ENCODE peak calls at places on chromosomes 4 and X, in nine cellular contexts. One of them, this sample, is unnamed.

GRCh38 chr4:135365065-135365464 is 1163.5 kb upstream of the PABPC4L start:
- DNase-seq in stimulated activated CD8-positive, alpha-beta memory T cell treated with anti-CD3 and anti-CD28 coated beads, Interleukin-4, amount 100 ng/mL, for 4 hours: no peak
- DNase-seq in AG09309: no peak
- DNase-seq in AG08396: peak; percentile 3
- DNase-seq in stromal cell of bone marrow: no peak
- DNase-seq in upper lobe of right lung: no peak
- DNase-seq in fibroblast of the conjunctiva: no peak
- DNase-seq in WTC11: no peak
- DNase-seq in NCI-H1417: no peak
- DNase-seq in this sample: no peak

GRCh38 chr4:185839204-185839712 is 27.3 kb upstream of the SORBS2 start:
- DNase-seq in stimulated activated CD8-positive, alpha-beta memory T cell treated with anti-CD3 and anti-CD28 coated beads, Interleukin-4, amount 100 ng/mL, for 4 hours: no peak
- DNase-seq in AG09309: peak; percentile 81
- DNase-seq in AG08396: peak; percentile 79
- DNase-seq in stromal cell of bone marrow: peak; percentile 91
- DNase-seq in upper lobe of right lung: no peak
- DNase-seq in fibroblast of the conjunctiva: peak; percentile 95
- DNase-seq in WTC11: peak; percentile 72
- DNase-seq in NCI-H1417: no peak
- DNase-seq in this sample: peak; percentile 90

GRCh38 chr4:95660719-95661118 is 111.9 kb upstream of the UNC5C start:
- DNase-seq in stimulated activated CD8-positive, alpha-beta memory T cell treated with anti-CD3 and anti-CD28 coated beads, Interleukin-4, amount 100 ng/mL, for 4 hours: no peak
- DNase-seq in AG09309: no peak
- DNase-seq in AG08396: no peak
- DNase-seq in stromal cell of bone marrow: no peak
- DNase-seq in upper lobe of right lung: no peak
- DNase-seq in fibroblast of the conjunctiva: no peak
- DNase-seq in WTC11: no peak
- DNase-seq in NCI-H1417: no peak
- DNase-seq in this sample: no peak

GRCh38 chr4:69984030-69984443 is 11.7 kb upstream of the STATH start:
- DNase-seq in stimulated activated CD8-positive, alpha-beta memory T cell treated with anti-CD3 and anti-CD28 coated beads, Interleukin-4, amount 100 ng/mL, for 4 hours: no peak
- DNase-seq in AG09309: no peak
- DNase-seq in AG08396: no peak
- DNase-seq in stromal cell of bone marrow: no peak
- DNase-seq in upper lobe of right lung: no peak
- DNase-seq in fibroblast of the conjunctiva: peak; percentile 12
- DNase-seq in WTC11: no peak
- DNase-seq in NCI-H1417: peak; percentile 15
- DNase-seq in this sample: no peak

GRCh38 chr4:7462509-7462971 is 27.8 kb upstream of the PSAPL1 start:
- DNase-seq in stimulated activated CD8-positive, alpha-beta memory T cell treated with anti-CD3 and anti-CD28 coated beads, Interleukin-4, amount 100 ng/mL, for 4 hours: no peak
- DNase-seq in AG09309: no peak
- DNase-seq in AG08396: no peak
- DNase-seq in stromal cell of bone marrow: peak; percentile 2
- DNase-seq in upper lobe of right lung: no peak
- DNase-seq in fibroblast of the conjunctiva: no peak
- DNase-seq in WTC11: no peak
- DNase-seq in NCI-H1417: peak; percentile 73
- DNase-seq in this sample: peak; percentile 6

GRCh38 chr4:118994030-118994429 is 105.4 kb downstream of the SYNPO2 start:
- DNase-seq in stimulated activated CD8-positive, alpha-beta memory T cell treated with anti-CD3 and anti-CD28 coated beads, Interleukin-4, amount 100 ng/mL, for 4 hours: no peak
- DNase-seq in AG09309: no peak
- DNase-seq in AG08396: peak; percentile 71
- DNase-seq in stromal cell of bone marrow: no peak
- DNase-seq in upper lobe of right lung: no peak
- DNase-seq in fibroblast of the conjunctiva: no peak
- DNase-seq in WTC11: no peak
- DNase-seq in NCI-H1417: no peak
- DNase-seq in this sample: no peak

GRCh38 chrX:123489011-123489410 is 243.8 kb downstream of the THOC2 start:
- DNase-seq in stimulated activated CD8-positive, alpha-beta memory T cell treated with anti-CD3 and anti-CD28 coated beads, Interleukin-4, amount 100 ng/mL, for 4 hours: no peak
- DNase-seq in AG09309: no peak
- DNase-seq in AG08396: no peak
- DNase-seq in stromal cell of bone marrow: no peak
- DNase-seq in upper lobe of right lung: no peak
- DNase-seq in fibroblast of the conjunctiva: no peak
- DNase-seq in WTC11: no peak
- DNase-seq in NCI-H1417: no peak
- DNase-seq in this sample: peak; percentile 48

GRCh38 chr4:65535128-65535527 is 135.2 kb downstream of the EPHA5 start:
- DNase-seq in stimulated activated CD8-positive, alpha-beta memory T cell treated with anti-CD3 and anti-CD28 coated beads, Interleukin-4, amount 100 ng/mL, for 4 hours: no peak
- DNase-seq in AG09309: no peak
- DNase-seq in AG08396: no peak
- DNase-seq in stromal cell of bone marrow: no peak
- DNase-seq in upper lobe of right lung: no peak
- DNase-seq in fibroblast of the conjunctiva: no peak
- DNase-seq in WTC11: no peak
- DNase-seq in NCI-H1417: peak; percentile 8
- DNase-seq in this sample: no peak

GRCh38 chr4:82797048-82797590 is 1.5 kb downstream of the SCD5 start:
- DNase-seq in stimulated activated CD8-positive, alpha-beta memory T cell treated with anti-CD3 and anti-CD28 coated beads, Interleukin-4, amount 100 ng/mL, for 4 hours: no peak
- DNase-seq in AG09309: no peak
- DNase-seq in AG08396: no peak
- DNase-seq in stromal cell of bone marrow: no peak
- DNase-seq in upper lobe of right lung: no peak
- DNase-seq in fibroblast of the conjunctiva: no peak
- DNase-seq in WTC11: peak; percentile 40
- DNase-seq in NCI-H1417: peak; percentile 76
- DNase-seq in this sample: no peak

GRCh38 chrX:69951756-69952155 is 98.0 kb downstream of the AWAT2 start:
- DNase-seq in stimulated activated CD8-positive, alpha-beta memory T cell treated with anti-CD3 and anti-CD28 coated beads, Interleukin-4, amount 100 ng/mL, for 4 hours: no peak
- DNase-seq in AG09309: no peak
- DNase-seq in AG08396: no peak
- DNase-seq in stromal cell of bone marrow: no peak
- DNase-seq in upper lobe of right lung: no peak
- DNase-seq in fibroblast of the conjunctiva: no peak
- DNase-seq in WTC11: no peak
- DNase-seq in NCI-H1417: no peak
- DNase-seq in this sample: no peak

GRCh38 chr4:111070390-111070789 is 447.5 kb upstream of the PITX2 start:
- DNase-seq in stimulated activated CD8-positive, alpha-beta memory T cell treated with anti-CD3 and anti-CD28 coated beads, Interleukin-4, amount 100 ng/mL, for 4 hours: no peak
- DNase-seq in AG09309: peak; percentile 55
- DNase-seq in AG08396: no peak
- DNase-seq in stromal cell of bone marrow: peak; percentile 25
- DNase-seq in upper lobe of right lung: no peak
- DNase-seq in fibroblast of the conjunctiva: peak; percentile 2
- DNase-seq in WTC11: no peak
- DNase-seq in NCI-H1417: no peak
- DNase-seq in this sample: no peak

GRCh38 chrX:51461053-51462050 is 35.0 kb downstream of the NUDT11 start:
- DNase-seq in stimulated activated CD8-positive, alpha-beta memory T cell treated with anti-CD3 and anti-CD28 coated beads, Interleukin-4, amount 100 ng/mL, for 4 hours: no peak
- DNase-seq in AG09309: no peak
- DNase-seq in AG08396: peak; percentile 13
- DNase-seq in stromal cell of bone marrow: peak; percentile 5
- DNase-seq in upper lobe of right lung: no peak
- DNase-seq in fibroblast of the conjunctiva: peak; percentile 33
- DNase-seq in WTC11: peak; percentile 28
- DNase-seq in NCI-H1417: peak; percentile 17
- DNase-seq in this sample: no peak

GRCh38 chr4:11730545-11730944 is 301.9 kb upstream of the HS3ST1 start:
- DNase-seq in stimulated activated CD8-positive, alpha-beta memory T cell treated with anti-CD3 and anti-CD28 coated beads, Interleukin-4, amount 100 ng/mL, for 4 hours: no peak
- DNase-seq in AG09309: no peak
- DNase-seq in AG08396: no peak
- DNase-seq in stromal cell of bone marrow: no peak
- DNase-seq in upper lobe of right lung: no peak
- DNase-seq in fibroblast of the conjunctiva: no peak
- DNase-seq in WTC11: no peak
- DNase-seq in NCI-H1417: no peak
- DNase-seq in this sample: no peak

GRCh38 chrX:149903889-149904748 is 23.1 kb downstream of the MAGEA8 start:
- DNase-seq in stimulated activated CD8-positive, alpha-beta memory T cell treated with anti-CD3 and anti-CD28 coated beads, Interleukin-4, amount 100 ng/mL, for 4 hours: no peak
- DNase-seq in AG09309: no peak
- DNase-seq in AG08396: no peak
- DNase-seq in stromal cell of bone marrow: peak; percentile 9
- DNase-seq in upper lobe of right lung: no peak
- DNase-seq in fibroblast of the conjunctiva: no peak
- DNase-seq in WTC11: no peak
- DNase-seq in NCI-H1417: no peak
- DNase-seq in this sample: no peak

GRCh38 chr4:14920759-14921313 is 81.4 kb upstream of the CPEB2 start:
- DNase-seq in stimulated activated CD8-positive, alpha-beta memory T cell treated with anti-CD3 and anti-CD28 coated beads, Interleukin-4, amount 100 ng/mL, for 4 hours: no peak
- DNase-seq in AG09309: no peak
- DNase-seq in AG08396: no peak
- DNase-seq in stromal cell of bone marrow: no peak
- DNase-seq in upper lobe of right lung: no peak
- DNase-seq in fibroblast of the conjunctiva: no peak
- DNase-seq in WTC11: no peak
- DNase-seq in NCI-H1417: no peak
- DNase-seq in this sample: no peak

GRCh38 chrX:18026171-18026570 is 165.1 kb upstream of the RAI2 start:
- DNase-seq in stimulated activated CD8-positive, alpha-beta memory T cell treated with anti-CD3 and anti-CD28 coated beads, Interleukin-4, amount 100 ng/mL, for 4 hours: no peak
- DNase-seq in AG09309: no peak
- DNase-seq in AG08396: no peak
- DNase-seq in stromal cell of bone marrow: no peak
- DNase-seq in upper lobe of right lung: no peak
- DNase-seq in fibroblast of the conjunctiva: no peak
- DNase-seq in WTC11: no peak
- DNase-seq in NCI-H1417: peak; percentile 28
- DNase-seq in this sample: no peak

GRCh38 chrX:134580947-134581346 is 77.3 kb downstream of the PLAC1 start:
- DNase-seq in stimulated activated CD8-positive, alpha-beta memory T cell treated with anti-CD3 and anti-CD28 coated beads, Interleukin-4, amount 100 ng/mL, for 4 hours: no peak
- DNase-seq in AG09309: no peak
- DNase-seq in AG08396: peak; percentile 15
- DNase-seq in stromal cell of bone marrow: no peak
- DNase-seq in upper lobe of right lung: no peak
- DNase-seq in fibroblast of the conjunctiva: no peak
- DNase-seq in WTC11: no peak
- DNase-seq in NCI-H1417: no peak
- DNase-seq in this sample: no peak